ENCODE peak calls at places on chromosomes 5 and 9, in four cellular contexts. X, K, J and O are unnamed samples.
A peak's percentile ranks its signal among the peaks of the same experiment; 100 is the strongest.

GRCh38 chr5:81825237-81825636 is 74.3 kb upstream of the SSBP2 start:
- DNase-seq in X (no peak), K (peak; percentile 93), J (no peak), O (no peak)

GRCh38 chr5:179187681-179188575 is 127.8 kb downstream of the ZNF354C start:
- DNase-seq in X (no peak), K (no peak), J (no peak), O (no peak)

GRCh38 chr5:133519191-133519590 is 93.2 kb downstream of the FSTL4 start:
- DNase-seq in X (no peak), K (no peak), J (no peak), O (no peak)

GRCh38 chr9:137025120-137025966 is 2.7 kb downstream of the ABCA2 start:
- DNase-seq in X (peak; percentile 45), K (no peak), J (no peak), O (peak; percentile 97)

GRCh38 chr9:73199448-73199847 is 47.8 kb downstream of the ANXA1 start:
- DNase-seq in X (no peak), K (no peak), J (no peak), O (no peak)

GRCh38 chr9:33131505-33132248 is 35.5 kb downstream of the B4GALT1 start:
- DNase-seq in X (no peak), K (no peak), J (no peak), O (no peak)

GRCh38 chr5:125346316-125346715 is 599.9 kb upstream of the ZNF608 start:
- DNase-seq in X (no peak), K (no peak), J (no peak), O (no peak)

GRCh38 chr5:149694007-149694406 is 36.1 kb upstream of the PPARGC1B start:
- DNase-seq in X (no peak), K (peak; percentile 68), J (no peak), O (no peak)

GRCh38 chr9:16213781-16214515 is 656.5 kb downstream of the BNC2 start:
- DNase-seq in X (no peak), K (peak; percentile 88), J (no peak), O (peak; percentile 64)

GRCh38 chr5:59725393-59725768 is 168.1 kb downstream of the PDE4D start:
- DNase-seq in X (no peak), K (no peak), J (no peak), O (peak; percentile 60)

GRCh38 chr9:86885232-86885631 is 62.1 kb downstream of the GAS1 start:
- DNase-seq in X (no peak), K (no peak), J (no peak), O (no peak)

GRCh38 chr9:7984713-7985112 is 185.1 kb upstream of the DMAC1 start:
- DNase-seq in X (no peak), K (no peak), J (no peak), O (no peak)

GRCh38 chr5:144778546-144778945 is 607.9 kb downstream of the KCTD16 start:
- DNase-seq in X (no peak), K (no peak), J (no peak), O (no peak)

GRCh38 chr9:132241840-132242620 is 80.2 kb downstream of the NTNG2 start:
- DNase-seq in X (peak; percentile 54), K (no peak), J (peak; percentile 26), O (peak; percentile 53)

GRCh38 chr9:96156578-96156977 is 145.4 kb downstream of the HSD17B3 start:
- DNase-seq in X (no peak), K (no peak), J (no peak), O (no peak)

GRCh38 chr5:124279146-124279545 is 467.3 kb downstream of the ZNF608 start:
- DNase-seq in X (no peak), K (no peak), J (no peak), O (no peak)

GRCh38 chr9:29556317-29556716 is 1983.0 kb upstream of the C9orf72 start:
- DNase-seq in X (no peak), K (peak; percentile 26), J (no peak), O (no peak)

GRCh38 chr5:82295959-82296557 is 17.9 kb upstream of the RPS23 start:
- DNase-seq in X (no peak), K (no peak), J (no peak), O (no peak)

GRCh38 chr5:171388816-171389168 is 1.1 kb downstream of the NPM1 start:
- DNase-seq in X (peak; percentile 6), K (no peak), J (no peak), O (no peak)

GRCh38 chr9:17134396-17134842 is 421 bp upstream of the CNTLN start:
- DNase-seq in X (no peak), K (peak; percentile 32), J (no peak), O (no peak)

GRCh38 chr5:123371575-123372179 is 51.5 kb downstream of the CEP120 start:
- DNase-seq in X (peak; percentile 71), K (peak; percentile 19), J (peak; percentile 6), O (peak; percentile 66)

GRCh38 chr9:136946893-136947891 is 2.1 kb downstream of the C8G start:
- DNase-seq in X (no peak), K (no peak), J (no peak), O (no peak)

GRCh38 chr9:116421006-116421538 is 266.0 kb upstream of the TRIM32 start:
- DNase-seq in X (no peak), K (peak; percentile 15), J (no peak), O (no peak)

GRCh38 chr5:63245271-63245670 is 666.7 kb downstream of the LRRC70 start:
- DNase-seq in X (no peak), K (no peak), J (no peak), O (no peak)

GRCh38 chr5:139482050-139482889 is at the start of gene STING1:
- DNase-seq in X (no peak), K (peak; percentile 95), J (peak; percentile 35), O (peak; percentile 76)

GRCh38 chr5:168656633-168657032 is 77.5 kb upstream of the PANK3 start:
- DNase-seq in X (no peak), K (peak; percentile 16), J (no peak), O (no peak)

GRCh38 chr9:127386981-127387380 is 10.0 kb upstream of the SLC2A8 start:
- DNase-seq in X (no peak), K (no peak), J (no peak), O (no peak)

GRCh38 chr5:27171696-27172362 is 133.4 kb upstream of the CDH9 start:
- DNase-seq in X (no peak), K (no peak), J (no peak), O (peak; percentile 11)

GRCh38 chr5:14231156-14231555 is 88.0 kb downstream of the TRIO start:
- DNase-seq in X (no peak), K (no peak), J (no peak), O (no peak)

GRCh38 chr9:114283551-114284111 is 39.3 kb upstream of the ORM1 start:
- DNase-seq in X (no peak), K (no peak), J (no peak), O (no peak)

GRCh38 chr9:128159073-128159783 is 837 bp upstream of the BBLN start:
- DNase-seq in X (no peak), K (no peak), J (peak; percentile 21), O (no peak)

GRCh38 chr9:18489861-18490260 is 15.9 kb downstream of the ADAMTSL1 start:
- DNase-seq in X (no peak), K (peak; percentile 78), J (no peak), O (no peak)